ENCODE peak calls at places on chromosomes 5 and 9, in seven cellular contexts. X, C, V, Z, S, W and R are unnamed samples.

GRCh38 chr9:89757776-89758528 is 153.1 kb downstream of the GADD45G start:
- DNase-seq in X (no peak), C (no peak), V (no peak), Z (no peak), S (no peak), W (no peak), R (no peak)

GRCh38 chr5:81815318-81815717 is 64.4 kb upstream of the SSBP2 start:
- DNase-seq in X (no peak), C (no peak), V (no peak), Z (no peak), S (no peak), W (no peak), R (no peak)

GRCh38 chr9:132114102-132114707 is 34.5 kb upstream of the MED27 start:
- DNase-seq in X (peak), C (peak), V (peak), Z (peak), S (peak), W (peak), R (peak)

GRCh38 chr9:18396102-18396728 is 77.7 kb upstream of the ADAMTSL1 start:
- DNase-seq in X (peak), C (no peak), V (no peak), Z (no peak), S (no peak), W (no peak), R (peak)

GRCh38 chr9:89427621-89428221 is 70.2 kb downstream of the SEMA4D start:
- DNase-seq in X (no peak), C (peak), V (no peak), Z (no peak), S (no peak), W (no peak), R (peak)

GRCh38 chr5:14659821-14660607 is 4.5 kb upstream of the OTULIN start:
- DNase-seq in X (no peak), C (no peak), V (no peak), Z (no peak), S (peak), W (no peak), R (peak)

GRCh38 chr9:129988607-129989361 is 54.2 kb downstream of the FNBP1 start:
- DNase-seq in X (no peak), C (no peak), V (no peak), Z (peak), S (no peak), W (no peak), R (no peak)

GRCh38 chr5:129018836-129019235 is 53.5 kb downstream of the SLC27A6 start:
- DNase-seq in X (no peak), C (no peak), V (no peak), Z (no peak), S (no peak), W (no peak), R (no peak)

GRCh38 chr5:11719888-11720481 is 184.3 kb downstream of the CTNND2 start:
- DNase-seq in X (peak), C (no peak), V (no peak), Z (peak), S (no peak), W (no peak), R (peak)

GRCh38 chr9:129693741-129694140 is 28.3 kb downstream of the PRRX2 start:
- DNase-seq in X (no peak), C (no peak), V (no peak), Z (no peak), S (no peak), W (no peak), R (no peak)

GRCh38 chr5:102375256-102375655 is 79.2 kb upstream of the SLCO4C1 start:
- DNase-seq in X (no peak), C (no peak), V (no peak), Z (no peak), S (no peak), W (no peak), R (no peak)

GRCh38 chr9:129595323-129595741 is 25.6 kb downstream of the C9orf50 start:
- DNase-seq in X (no peak), C (no peak), V (peak), Z (no peak), S (peak), W (no peak), R (peak)

GRCh38 chr9:123401879-123402513 is 46.0 kb downstream of the CRB2 start:
- DNase-seq in X (peak), C (no peak), V (no peak), Z (peak), S (peak), W (no peak), R (peak)

GRCh38 chr9:71628247-71628646 is 140.1 kb downstream of the CEMIP2 start:
- DNase-seq in X (no peak), C (no peak), V (no peak), Z (no peak), S (no peak), W (no peak), R (peak)

GRCh38 chr5:133930061-133930823 is 38.2 kb downstream of the C5orf15 start:
- DNase-seq in X (peak), C (peak), V (peak), Z (peak), S (peak), W (no peak), R (peak)

GRCh38 chr9:113319054-113319453 is 15.9 kb upstream of the RNF183 start:
- DNase-seq in X (no peak), C (no peak), V (no peak), Z (no peak), S (no peak), W (no peak), R (no peak)

GRCh38 chr9:18848657-18849056 is 184.4 kb downstream of the SAXO1 start:
- DNase-seq in X (no peak), C (no peak), V (no peak), Z (no peak), S (no peak), W (no peak), R (no peak)

GRCh38 chr9:5869315-5870019 is 21.2 kb upstream of the MLANA start:
- DNase-seq in X (no peak), C (no peak), V (no peak), Z (no peak), S (no peak), W (no peak), R (peak)

GRCh38 chr5:1838013-1838412 is 36.8 kb downstream of the NDUFS6 start:
- DNase-seq in X (no peak), C (no peak), V (no peak), Z (no peak), S (no peak), W (no peak), R (no peak)
- H3K4me3 ChIP-seq in X (no peak), C (no peak), V (no peak), Z (no peak), S (no peak), W (no peak), R (no peak)

GRCh38 chr5:160119142-160119904 is at the start of gene PWWP2A:
- DNase-seq in X (peak), C (peak), V (peak), Z (peak), S (peak), W (peak), R (peak)

GRCh38 chr5:160118349-160119141 is 705 bp downstream of the PWWP2A start:
- DNase-seq in X (no peak), C (peak), V (no peak), Z (peak), S (peak), W (no peak), R (no peak)

GRCh38 chr5:160116991-160117390 is 2.3 kb downstream of the PWWP2A start:
- DNase-seq in X (no peak), C (no peak), V (no peak), Z (no peak), S (no peak), W (no peak), R (no peak)

DNA sequence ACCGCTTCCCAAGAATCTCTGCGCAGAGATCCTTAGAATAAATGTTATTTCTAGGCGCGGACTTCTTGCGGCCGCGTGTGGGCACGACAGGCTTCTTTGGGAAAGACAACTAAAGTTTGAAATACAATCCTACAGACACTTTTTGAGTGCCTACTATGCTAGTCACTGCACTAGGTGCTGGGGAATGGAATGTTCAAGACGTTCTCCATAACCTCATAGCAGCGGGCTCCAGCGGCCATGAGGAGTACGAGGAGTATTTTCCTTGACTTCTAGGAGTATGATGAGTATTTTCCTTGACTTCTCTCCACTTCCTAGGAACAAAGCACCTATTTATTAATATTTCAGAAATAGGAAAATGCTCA is 636 bp upstream of the PWWP2A start:
- DNase-seq in X (no peak), C (no peak), V (no peak), Z (no peak), S (no peak), W (no peak), R (no peak)
- H3K4me3 ChIP-seq in X (no peak), C (peak), V (no peak), Z (no peak), S (no peak), W (no peak), R (no peak)

GRCh38 chr9:272251-273213 is 57.9 kb downstream of the DOCK8 start:
- DNase-seq in X (no peak), C (peak), V (no peak), Z (peak), S (no peak), W (no peak), R (no peak)
- H3K4me3 ChIP-seq in X (no peak), C (peak), V (no peak), Z (no peak), S (no peak), W (no peak), R (no peak)

GRCh38 chr5:1950096-1950707 is 67.5 kb upstream of the IRX4 start:
- DNase-seq in X (no peak), C (no peak), V (no peak), Z (no peak), S (no peak), W (no peak), R (no peak)
- H3K4me3 ChIP-seq in X (no peak), C (no peak), V (no peak), Z (no peak), S (no peak), W (no peak), R (no peak)

GRCh38 chr5:52804359-52804758 is 16.6 kb downstream of the ITGA1 start:
- DNase-seq in X (no peak), C (no peak), V (no peak), Z (no peak), S (no peak), W (no peak), R (no peak)
- H3K4me3 ChIP-seq in X (no peak), C (no peak), V (no peak), Z (peak), S (no peak), W (no peak), R (no peak)